ENCODE peak calls at places on chromosomes 2 and 18, in eight cellular contexts. One of them, this sample, is unnamed. For H3K4me1, the result is how much of the 10 kb centered on the place peaks cover.

GRCh38 chr18:58213931-58214431 is 170.0 kb downstream of the NEDD4L start:
- DNase-seq in GM12878: no peak
- DNase-seq in thoracic aorta: no peak
- DNase-seq in CD4-positive, alpha-beta memory T cell: no peak
- DNase-seq in GM23338: no peak
- DNase-seq in pancreas: no peak
- DNase-seq in MM.1S: no peak
- DNase-seq in effector memory CD4-positive, alpha-beta T cell: no peak
- DNase-seq in this sample: no peak

GRCh38 chr2:240399419-240400318 is 35.8 kb upstream of the GPC1 start:
- DNase-seq in pancreas: peak
- DNase-seq in thoracic aorta: no peak
- DNase-seq in MM.1S: no peak
- DNase-seq in CD4-positive, alpha-beta memory T cell: no peak
- DNase-seq in GM23338: no peak
- DNase-seq in GM12878: no peak
- DNase-seq in effector memory CD4-positive, alpha-beta T cell: no peak
- DNase-seq in this sample: peak

GRCh38 chr2:203739351-203739750 is 32.9 kb downstream of the CD28 start:
- DNase-seq in MM.1S: no peak
- DNase-seq in effector memory CD4-positive, alpha-beta T cell: no peak
- DNase-seq in GM12878: no peak
- DNase-seq in pancreas: no peak
- DNase-seq in CD4-positive, alpha-beta memory T cell: peak
- DNase-seq in GM23338: no peak
- DNase-seq in thoracic aorta: no peak
- DNase-seq in this sample: no peak

GRCh38 chr2:165793779-165794519 is at the start of gene GALNT3:
- DNase-seq in effector memory CD4-positive, alpha-beta T cell: peak
- DNase-seq in MM.1S: peak
- DNase-seq in GM12878: no peak
- DNase-seq in CD4-positive, alpha-beta memory T cell: peak
- DNase-seq in GM23338: peak
- DNase-seq in thoracic aorta: no peak
- DNase-seq in pancreas: peak
- DNase-seq in this sample: no peak

GRCh38 chr2:85802337-85803103 is 48.7 kb downstream of the ATOH8 start:
- DNase-seq in GM12878: no peak
- DNase-seq in MM.1S: no peak
- DNase-seq in thoracic aorta: no peak
- DNase-seq in pancreas: no peak
- DNase-seq in CD4-positive, alpha-beta memory T cell: no peak
- DNase-seq in effector memory CD4-positive, alpha-beta T cell: no peak
- DNase-seq in GM23338: no peak
- DNase-seq in this sample: no peak

GRCh38 chr2:70907130-70907756 is 28.5 kb upstream of the ATP6V1B1 start:
- DNase-seq in GM12878: no peak
- DNase-seq in MM.1S: no peak
- DNase-seq in thoracic aorta: no peak
- DNase-seq in CD4-positive, alpha-beta memory T cell: no peak
- DNase-seq in pancreas: no peak
- DNase-seq in effector memory CD4-positive, alpha-beta T cell: no peak
- DNase-seq in GM23338: peak
- DNase-seq in this sample: no peak

GRCh38 chr2:197871780-197872456 is 67.5 kb downstream of the PLCL1 start:
- DNase-seq in GM23338: no peak
- DNase-seq in GM12878: no peak
- DNase-seq in CD4-positive, alpha-beta memory T cell: no peak
- DNase-seq in effector memory CD4-positive, alpha-beta T cell: no peak
- DNase-seq in MM.1S: no peak
- DNase-seq in pancreas: no peak
- DNase-seq in thoracic aorta: no peak
- DNase-seq in this sample: no peak

GRCh38 chr2:206556357-206556949 is 85.8 kb upstream of the FAM237A start:
- DNase-seq in pancreas: no peak
- DNase-seq in GM12878: no peak
- DNase-seq in MM.1S: peak
- DNase-seq in GM23338: peak
- DNase-seq in effector memory CD4-positive, alpha-beta T cell: no peak
- DNase-seq in thoracic aorta: no peak
- DNase-seq in CD4-positive, alpha-beta memory T cell: no peak
- DNase-seq in this sample: no peak

GRCh38 chr2:54671875-54672586 is 51.4 kb upstream of the EML6 start:
- DNase-seq in GM12878: no peak
- DNase-seq in pancreas: no peak
- DNase-seq in effector memory CD4-positive, alpha-beta T cell: no peak
- DNase-seq in MM.1S: no peak
- DNase-seq in thoracic aorta: no peak
- DNase-seq in GM23338: no peak
- DNase-seq in CD4-positive, alpha-beta memory T cell: no peak
- DNase-seq in this sample: no peak

GRCh38 chr2:71610671-71611070 is 157.3 kb downstream of the DYSF start:
- DNase-seq in CD4-positive, alpha-beta memory T cell: no peak
- DNase-seq in effector memory CD4-positive, alpha-beta T cell: no peak
- DNase-seq in pancreas: peak
- DNase-seq in thoracic aorta: no peak
- DNase-seq in GM12878: no peak
- DNase-seq in MM.1S: no peak
- DNase-seq in GM23338: no peak
- DNase-seq in this sample: no peak

GRCh38 chr2:189982777-189983394 is 79.6 kb downstream of the MSTN start:
- DNase-seq in GM23338: peak
- DNase-seq in thoracic aorta: no peak
- DNase-seq in effector memory CD4-positive, alpha-beta T cell: no peak
- DNase-seq in pancreas: no peak
- DNase-seq in CD4-positive, alpha-beta memory T cell: no peak
- DNase-seq in MM.1S: peak
- DNase-seq in GM12878: no peak
- DNase-seq in this sample: no peak

GRCh38 chr18:46134920-46135675 is 30.9 kb downstream of the HAUS1 start:
- DNase-seq in thoracic aorta: no peak
- DNase-seq in GM23338: peak
- DNase-seq in CD4-positive, alpha-beta memory T cell: no peak
- DNase-seq in MM.1S: peak
- DNase-seq in pancreas: no peak
- DNase-seq in effector memory CD4-positive, alpha-beta T cell: no peak
- DNase-seq in GM12878: no peak
- DNase-seq in this sample: peak

GRCh38 chr2:142220901-142221300 is 90.1 kb upstream of the LRP1B start:
- DNase-seq in effector memory CD4-positive, alpha-beta T cell: no peak
- DNase-seq in MM.1S: no peak
- DNase-seq in pancreas: no peak
- DNase-seq in CD4-positive, alpha-beta memory T cell: no peak
- DNase-seq in GM12878: no peak
- DNase-seq in thoracic aorta: no peak
- DNase-seq in GM23338: no peak
- DNase-seq in this sample: no peak

GRCh38 chr2:219049282-219049681 is 8.0 kb upstream of the CFAP65 start:
- DNase-seq in GM23338: no peak
- DNase-seq in pancreas: no peak
- DNase-seq in CD4-positive, alpha-beta memory T cell: no peak
- DNase-seq in GM12878: no peak
- DNase-seq in thoracic aorta: no peak
- DNase-seq in effector memory CD4-positive, alpha-beta T cell: no peak
- DNase-seq in MM.1S: no peak
- DNase-seq in this sample: no peak

GRCh38 chr18:6729247-6730091 is at the start of gene ARHGAP28:
- DNase-seq in effector memory CD4-positive, alpha-beta T cell: no peak
- DNase-seq in thoracic aorta: no peak
- DNase-seq in GM23338: peak
- DNase-seq in CD4-positive, alpha-beta memory T cell: no peak
- DNase-seq in pancreas: peak
- DNase-seq in MM.1S: peak
- DNase-seq in GM12878: no peak
- DNase-seq in this sample: peak

DNA sequence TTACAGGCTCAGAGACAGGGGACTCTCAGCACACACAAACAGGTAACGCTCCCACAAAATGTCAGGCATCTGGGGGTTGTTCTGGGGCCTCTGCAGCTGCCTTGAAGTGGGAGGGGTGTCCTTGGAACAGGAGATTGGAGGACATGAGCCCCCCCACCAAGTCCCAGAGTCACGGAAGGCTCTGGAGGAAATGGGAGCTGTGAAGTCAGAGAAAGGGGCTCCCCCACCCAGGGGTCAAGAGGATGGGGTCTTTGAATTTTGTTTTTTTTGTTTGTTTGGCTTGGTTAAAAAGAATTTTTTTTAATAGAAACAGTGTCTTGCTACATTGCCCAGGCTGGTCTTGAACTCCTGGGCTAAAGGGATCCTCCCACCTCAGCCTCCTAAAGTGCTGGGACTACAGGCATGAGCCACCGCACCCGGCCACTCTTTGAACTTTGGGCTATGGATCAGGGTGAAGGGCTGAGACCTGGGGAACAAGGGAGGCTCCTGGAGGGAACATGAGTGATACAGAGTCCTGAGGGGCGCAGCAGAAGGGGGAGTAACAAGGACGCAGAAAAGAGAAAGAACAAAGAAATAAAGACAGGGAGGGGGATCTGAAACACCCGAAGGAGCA is 46.8 kb downstream of the TNS1 start:
- DNase-seq in MM.1S: no peak
- DNase-seq in CD4-positive, alpha-beta memory T cell: no peak
- DNase-seq in pancreas: no peak
- DNase-seq in GM12878: no peak
- DNase-seq in thoracic aorta: no peak
- DNase-seq in effector memory CD4-positive, alpha-beta T cell: no peak
- DNase-seq in GM23338: no peak
- DNase-seq in this sample: no peak
- H3K4me1 ChIP-seq in MM.1S: under half
- H3K4me1 ChIP-seq in CD4-positive, alpha-beta memory T cell: under half
- H3K4me1 ChIP-seq in pancreas: under half
- H3K4me1 ChIP-seq in GM12878: under half
- H3K4me1 ChIP-seq in thoracic aorta: half or more
- H3K4me1 ChIP-seq in effector memory CD4-positive, alpha-beta T cell: under half
- H3K4me1 ChIP-seq in GM23338: under half
- H3K4me1 ChIP-seq in this sample: half or more

DNA sequence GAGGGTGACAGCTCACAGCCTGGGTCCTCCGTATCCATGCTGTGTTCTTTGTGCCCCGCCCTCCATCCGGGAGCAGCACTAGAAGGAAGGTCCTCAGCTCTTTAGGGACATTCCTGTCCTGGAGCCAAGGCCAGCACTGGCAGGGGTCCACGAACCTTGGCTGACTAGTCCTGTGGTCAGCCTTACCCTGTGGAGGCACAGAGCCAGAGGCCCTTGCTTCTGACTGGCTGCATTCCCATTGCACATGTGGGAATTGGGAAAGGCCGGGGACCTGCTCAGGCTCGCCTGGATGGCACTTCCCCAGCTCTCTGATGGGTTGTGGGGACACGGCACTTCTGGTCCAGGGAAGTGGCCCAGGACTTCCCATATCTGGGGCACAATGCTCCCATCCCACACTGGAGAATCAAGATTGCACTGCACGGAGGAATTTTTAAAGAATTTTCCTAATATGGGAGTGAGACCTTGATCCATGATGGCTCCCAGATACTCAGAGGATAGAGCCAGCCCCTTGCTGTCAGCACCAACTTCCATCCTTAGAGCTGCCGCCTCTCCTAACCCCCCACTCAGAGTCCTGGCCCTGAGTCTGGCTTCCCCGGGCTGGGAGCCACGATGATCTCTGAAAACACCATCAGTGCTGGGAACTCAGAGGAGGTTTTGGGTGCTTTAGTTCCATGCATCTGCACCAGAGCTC is 24.7 kb upstream of the RHOB start:
- DNase-seq in GM23338: no peak
- DNase-seq in thoracic aorta: peak
- DNase-seq in GM12878: no peak
- DNase-seq in MM.1S: no peak
- DNase-seq in pancreas: peak
- DNase-seq in effector memory CD4-positive, alpha-beta T cell: no peak
- DNase-seq in CD4-positive, alpha-beta memory T cell: no peak
- DNase-seq in this sample: peak
- H3K4me1 ChIP-seq in GM23338: under half
- H3K4me1 ChIP-seq in thoracic aorta: under half
- H3K4me1 ChIP-seq in GM12878: under half
- H3K4me1 ChIP-seq in MM.1S: half or more
- H3K4me1 ChIP-seq in pancreas: under half
- H3K4me1 ChIP-seq in effector memory CD4-positive, alpha-beta T cell: under half
- H3K4me1 ChIP-seq in CD4-positive, alpha-beta memory T cell: under half
- H3K4me1 ChIP-seq in this sample: under half

GRCh38 chr2:47301277-47301618 is 101.7 kb upstream of the MSH2 start:
- DNase-seq in MM.1S: peak
- DNase-seq in CD4-positive, alpha-beta memory T cell: no peak
- DNase-seq in effector memory CD4-positive, alpha-beta T cell: no peak
- DNase-seq in pancreas: no peak
- DNase-seq in GM23338: no peak
- DNase-seq in thoracic aorta: no peak
- DNase-seq in GM12878: peak
- DNase-seq in this sample: no peak
- H3K4me1 ChIP-seq in MM.1S: half or more
- H3K4me1 ChIP-seq in CD4-positive, alpha-beta memory T cell: under half
- H3K4me1 ChIP-seq in effector memory CD4-positive, alpha-beta T cell: under half
- H3K4me1 ChIP-seq in pancreas: under half
- H3K4me1 ChIP-seq in GM23338: under half
- H3K4me1 ChIP-seq in thoracic aorta: under half
- H3K4me1 ChIP-seq in GM12878: under half
- H3K4me1 ChIP-seq in this sample: under half

GRCh38 chr2:224947566-224947965 is 94.7 kb downstream of the DOCK10 start:
- DNase-seq in CD4-positive, alpha-beta memory T cell: no peak
- DNase-seq in MM.1S: no peak
- DNase-seq in pancreas: no peak
- DNase-seq in GM23338: no peak
- DNase-seq in GM12878: no peak
- DNase-seq in effector memory CD4-positive, alpha-beta T cell: no peak
- DNase-seq in thoracic aorta: no peak
- DNase-seq in this sample: no peak

GRCh38 chr2:224948005-224948404 is 94.3 kb downstream of the DOCK10 start:
- DNase-seq in CD4-positive, alpha-beta memory T cell: no peak
- DNase-seq in MM.1S: no peak
- DNase-seq in GM23338: no peak
- DNase-seq in GM12878: no peak
- DNase-seq in thoracic aorta: no peak
- DNase-seq in effector memory CD4-positive, alpha-beta T cell: no peak
- DNase-seq in pancreas: no peak
- DNase-seq in this sample: no peak

GRCh38 chr2:224945134-224945533 is 97.1 kb downstream of the DOCK10 start:
- DNase-seq in pancreas: no peak
- DNase-seq in CD4-positive, alpha-beta memory T cell: no peak
- DNase-seq in MM.1S: no peak
- DNase-seq in GM12878: no peak
- DNase-seq in thoracic aorta: no peak
- DNase-seq in GM23338: no peak
- DNase-seq in effector memory CD4-positive, alpha-beta T cell: no peak
- DNase-seq in this sample: no peak

GRCh38 chr2:224948859-224949258 is 93.4 kb downstream of the DOCK10 start:
- DNase-seq in effector memory CD4-positive, alpha-beta T cell: no peak
- DNase-seq in GM23338: no peak
- DNase-seq in thoracic aorta: no peak
- DNase-seq in pancreas: no peak
- DNase-seq in GM12878: no peak
- DNase-seq in CD4-positive, alpha-beta memory T cell: no peak
- DNase-seq in MM.1S: no peak
- DNase-seq in this sample: no peak

DNA sequence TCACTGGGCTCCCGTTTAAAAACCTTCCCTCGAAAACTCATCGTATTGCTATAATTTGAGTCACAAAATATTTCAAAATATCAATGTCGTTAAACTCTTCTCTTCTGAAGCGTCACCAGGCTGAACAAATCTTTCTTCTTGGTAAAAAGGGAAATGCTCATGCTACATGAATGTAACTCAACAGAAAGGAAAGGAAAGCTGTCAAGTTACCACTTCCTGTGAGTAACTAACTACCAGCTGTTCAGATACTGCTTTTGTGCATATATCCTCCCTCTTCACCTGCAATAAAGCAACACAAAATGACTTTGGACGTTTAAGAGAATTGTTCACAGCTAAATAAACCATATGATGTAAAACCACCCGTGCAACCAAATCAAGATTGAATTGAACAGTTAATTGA is 95.4 kb downstream of the DOCK10 start:
- DNase-seq in thoracic aorta: no peak
- DNase-seq in effector memory CD4-positive, alpha-beta T cell: no peak
- DNase-seq in CD4-positive, alpha-beta memory T cell: peak
- DNase-seq in GM23338: no peak
- DNase-seq in MM.1S: peak
- DNase-seq in GM12878: no peak
- DNase-seq in pancreas: no peak
- DNase-seq in this sample: no peak
- H3K4me1 ChIP-seq in thoracic aorta: under half
- H3K4me1 ChIP-seq in effector memory CD4-positive, alpha-beta T cell: under half
- H3K4me1 ChIP-seq in CD4-positive, alpha-beta memory T cell: half or more
- H3K4me1 ChIP-seq in GM23338: under half
- H3K4me1 ChIP-seq in MM.1S: under half
- H3K4me1 ChIP-seq in GM12878: under half
- H3K4me1 ChIP-seq in pancreas: under half
- H3K4me1 ChIP-seq in this sample: under half

This sample was measured in gastrocnemius medialis.